ENCODE peak calls at places on chromosomes 13 and 19, in eight cellular contexts. G, F, O, M, T, Q, B and Y are unnamed samples.
A peak's percentile ranks its signal among the peaks of the same experiment; 100 is the strongest.

GRCh38 chr19:6138066-6138465 is 2.6 kb downstream of the ACSBG2 start:
- DNase-seq in O (no peak), T (no peak), G (no peak), B (no peak), Q (no peak), M (no peak), F (no peak), Y (no peak)

GRCh38 chr13:45416521-45417125 is 1.6 kb downstream of the SLC25A30 start:
- DNase-seq in M (no peak), F (no peak), B (no peak), G (no peak), Q (no peak), O (no peak), T (no peak), Y (no peak)

GRCh38 chr19:55178781-55179569 is 1.1 kb downstream of the SYT5 start:
- DNase-seq in M (peak; percentile 82), B (peak; percentile 94), G (peak; percentile 95), Q (no peak), F (peak; percentile 63), T (peak; percentile 96), O (peak; percentile 85), Y (peak; percentile 86)

GRCh38 chr13:114112231-114112825 is 20.1 kb downstream of the RASA3 start:
- DNase-seq in O (no peak), Q (peak; percentile 17), T (no peak), G (peak; percentile 36), B (no peak), F (peak; percentile 61), M (no peak), Y (no peak)

GRCh38 chr13:104450006-104450405 is 1383.8 kb upstream of the SLC10A2 start:
- DNase-seq in Q (no peak), G (no peak), F (no peak), T (no peak), M (no peak), O (no peak), B (no peak), Y (no peak)

GRCh38 chr19:7342143-7342542 is 6.6 kb upstream of the ARHGEF18 start:
- DNase-seq in Q (no peak), G (peak; percentile 35), O (no peak), T (no peak), F (no peak), B (no peak), M (no peak), Y (no peak)

GRCh38 chr13:19834704-19835103 is 28.7 kb downstream of the ZMYM5 start:
- DNase-seq in T (no peak), Q (no peak), B (no peak), M (no peak), G (no peak), F (no peak), O (no peak), Y (no peak)

GRCh38 chr13:21234537-21234936 is 58.1 kb downstream of the MRPL57 start:
- DNase-seq in T (no peak), G (peak; percentile 55), O (no peak), M (no peak), Q (no peak), F (no peak), B (no peak), Y (no peak)

GRCh38 chr13:98470920-98471319 is 106.0 kb downstream of the STK24 start:
- DNase-seq in F (no peak), Q (no peak), B (no peak), G (no peak), O (no peak), M (no peak), T (no peak), Y (no peak)

GRCh38 chr19:56671613-56671994 is at the start of gene ZNF835:
- DNase-seq in M (peak; percentile 53), T (peak; percentile 70), F (peak; percentile 57), Q (peak; percentile 76), G (peak; percentile 97), B (peak; percentile 91), O (peak; percentile 71), Y (no peak)

GRCh38 chr13:102729560-102730275 is 34.9 kb upstream of the METTL21C start:
- DNase-seq in Q (no peak), O (no peak), B (no peak), T (peak; percentile 17), M (peak; percentile 92), F (no peak), G (no peak), Y (no peak)

GRCh38 chr13:53137777-53138176 is 109.2 kb downstream of the OLFM4 start:
- DNase-seq in Q (peak; percentile 55), T (no peak), B (no peak), O (no peak), M (peak; percentile 79), G (no peak), F (no peak), Y (no peak)

DNA sequence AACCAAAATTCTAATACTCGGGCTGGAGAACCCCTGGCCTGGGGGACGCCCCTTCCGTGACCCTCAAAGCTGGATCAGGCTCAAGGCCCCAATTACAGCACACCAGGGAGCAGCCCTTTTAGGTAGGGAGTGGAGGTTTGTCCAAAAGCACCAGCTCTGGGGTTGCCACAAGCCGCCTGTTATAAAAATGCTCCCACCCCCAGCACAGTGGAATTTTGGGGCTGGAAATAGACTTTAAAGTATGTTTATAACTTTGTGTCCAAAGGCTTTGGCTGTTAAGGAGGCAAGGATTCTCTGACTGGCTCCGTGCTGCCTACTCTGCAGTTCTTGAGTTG is 564 bp upstream of the GMIP start:
- DNase-seq in G (no peak), Q (no peak), T (no peak), F (no peak), M (no peak), B (no peak), O (no peak), Y (no peak)
- TF ChIP-seq CTCF in G (no peak), Q (no peak), T (no peak), F (no peak), M (no peak), B (peak; percentile 34), O (peak; percentile 15), Y (no peak)

GRCh38 chr13:61684976-61685682 is 269.5 kb upstream of the PCDH20 start:
- DNase-seq in B (no peak), Q (no peak), O (no peak), T (no peak), M (no peak), F (no peak), G (no peak), Y (no peak)

DNA sequence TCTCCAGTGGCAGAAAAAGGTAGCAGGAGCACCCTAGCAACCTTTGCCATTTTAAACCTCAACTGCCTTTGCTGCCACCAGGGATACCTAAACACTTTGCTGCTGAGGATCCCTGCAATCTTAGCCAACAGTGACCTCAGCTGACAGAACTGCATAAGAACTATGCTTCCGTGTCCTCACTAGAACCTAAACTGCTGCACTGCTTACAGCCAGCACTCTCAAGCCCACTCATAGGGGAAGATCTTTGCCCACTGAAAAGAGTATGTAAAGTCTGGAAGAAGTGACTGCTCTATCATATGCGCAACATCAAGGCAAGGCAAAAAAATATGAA is 270.0 kb upstream of the PCDH20 start:
- DNase-seq in Q (no peak), O (no peak), F (peak; percentile 61), T (peak; percentile 66), G (no peak), B (no peak), M (no peak), Y (no peak)
- TF ChIP-seq CTCF in Q (no peak), O (no peak), F (no peak), T (peak; percentile 55), G (no peak), B (no peak), M (no peak), Y (peak; percentile 62)

GRCh38 chr13:37070956-37071355 is 11.5 kb upstream of the SUPT20H start:
- DNase-seq in O (no peak), G (no peak), F (no peak), B (no peak), T (no peak), Q (no peak), M (peak; percentile 25), Y (no peak)

GRCh38 chr13:37067874-37068273 is 8.4 kb upstream of the SUPT20H start:
- DNase-seq in G (no peak), Q (no peak), O (no peak), M (no peak), T (no peak), B (no peak), F (no peak), Y (no peak)

GRCh38 chr13:37070145-37070695 is 10.7 kb upstream of the SUPT20H start:
- DNase-seq in B (no peak), T (no peak), F (no peak), Q (no peak), M (no peak), G (no peak), O (no peak), Y (no peak)

GRCh38 chr13:37069597-37070103 is 10.2 kb upstream of the SUPT20H start:
- DNase-seq in O (no peak), B (no peak), F (no peak), Q (no peak), G (no peak), M (no peak), T (no peak), Y (no peak)

GRCh38 chr13:37068962-37069361 is 9.5 kb upstream of the SUPT20H start:
- DNase-seq in F (no peak), B (no peak), G (no peak), M (peak; percentile 47), Q (no peak), T (no peak), O (no peak), Y (no peak)
- TF ChIP-seq CTCF in F (peak; percentile 39), B (no peak), G (peak; percentile 17), M (peak; percentile 40), Q (no peak), T (no peak), O (no peak), Y (peak; percentile 47)

GRCh38 chr19:18853755-18854427 is 22.1 kb downstream of the UPF1 start:
- DNase-seq in F (no peak), O (no peak), T (no peak), B (no peak), M (no peak), Q (no peak), G (no peak), Y (no peak)
- TF ChIP-seq CTCF in F (no peak), O (no peak), T (no peak), B (no peak), M (no peak), Q (no peak), G (no peak), Y (peak; percentile 19)

GRCh38 chr13:23715762-23716235 is 145.6 kb downstream of the TNFRSF19 start:
- DNase-seq in T (peak; percentile 74), O (no peak), B (no peak), F (peak; percentile 49), G (no peak), Q (no peak), M (peak; percentile 36), Y (no peak)
- TF ChIP-seq CTCF in T (peak; percentile 61), O (no peak), B (no peak), F (peak; percentile 24), G (no peak), Q (no peak), M (peak; percentile 33), Y (peak; percentile 31)